ENCODE peak calls at places on chromosome 19, in nine cellular contexts. E is K562, P is GM23338, Q is breast epithelium, Y is stomach, O is spleen, W is endothelial cell of umbilical vein, J is HCT116, K is H1. D is an unnamed sample.

GRCh38 chr19:41930926-41931592 is 2.8 kb upstream of the ERFL start:
- DNase-seq in E (no peak), P (peak; percentile 87), Q (no peak), Y (no peak), O (no peak), W (no peak), J (no peak), K (peak; percentile 58), D (no peak)

GRCh38 chr19:17957149-17957849 is 9.6 kb upstream of the KCNN1 start:
- DNase-seq in E (no peak), P (no peak), Q (no peak), Y (no peak), O (no peak), W (no peak), J (no peak), K (no peak), D (no peak)

GRCh38 chr19:8253678-8254077 is 44.5 kb downstream of the CERS4 start:
- DNase-seq in E (no peak), P (no peak), Q (no peak), Y (no peak), O (no peak), W (no peak), J (no peak), K (no peak), D (no peak)

GRCh38 chr19:55173717-55174409 is 6.2 kb downstream of the SYT5 start:
- DNase-seq in E (peak; percentile 94), P (peak; percentile 93), Q (no peak), Y (peak; percentile 43), O (peak; percentile 81), W (no peak), J (peak; percentile 75), K (no peak), D (peak; percentile 61)

GRCh38 chr19:55209430-55210119 is at the start of gene PTPRH:
- DNase-seq in E (peak; percentile 12), P (no peak), Q (no peak), Y (peak; percentile 72), O (no peak), W (no peak), J (no peak), K (no peak), D (peak; percentile 83)

GRCh38 chr19:10104665-10105221 is 1.4 kb upstream of the PPAN start:
- DNase-seq in E (peak; percentile 66), P (no peak), Q (no peak), Y (no peak), O (peak; percentile 87), W (no peak), J (no peak), K (no peak), D (peak; percentile 58)

GRCh38 chr19:28990522-28990921 is 222.4 kb downstream of the UQCRFS1 start:
- DNase-seq in E (no peak), P (no peak), Q (no peak), Y (no peak), O (no peak), W (no peak), J (no peak), K (no peak), D (no peak)

GRCh38 chr19:18257503-18258470 is 16.5 kb downstream of the IQCN start:
- DNase-seq in E (no peak), P (no peak), Q (no peak), Y (no peak), O (no peak), W (no peak), J (no peak), K (no peak), D (no peak)

GRCh38 chr19:16327911-16328823 is 3.5 kb downstream of the KLF2 start:
- DNase-seq in E (no peak), P (no peak), Q (no peak), Y (peak; percentile 73), O (peak; percentile 91), W (peak; percentile 75), J (no peak), K (no peak), D (peak; percentile 75)

GRCh38 chr19:28456264-28456663 is 756.7 kb downstream of the UQCRFS1 start:
- DNase-seq in E (no peak), P (no peak), Q (no peak), Y (no peak), O (no peak), W (no peak), J (no peak), K (no peak), D (no peak)

GRCh38 chr19:52748336-52748950 is 13.6 kb upstream of the ZNF611 start:
- DNase-seq in E (no peak), P (peak; percentile 85), Q (no peak), Y (no peak), O (no peak), W (peak; percentile 42), J (no peak), K (no peak), D (no peak)

GRCh38 chr19:45826934-45827333 is 11.8 kb upstream of the RSPH6A start:
- DNase-seq in E (no peak), P (no peak), Q (no peak), Y (no peak), O (no peak), W (no peak), J (no peak), K (no peak), D (no peak)

GRCh38 chr19:45827459-45828093 is 12.5 kb upstream of the RSPH6A start:
- DNase-seq in E (no peak), P (peak; percentile 36), Q (no peak), Y (no peak), O (no peak), W (no peak), J (no peak), K (no peak), D (no peak)

GRCh38 chr19:45825917-45826893 is 11.1 kb upstream of the RSPH6A start:
- DNase-seq in E (no peak), P (no peak), Q (no peak), Y (no peak), O (no peak), W (no peak), J (no peak), K (no peak), D (no peak)

GRCh38 chr19:45828523-45828922 is 13.4 kb upstream of the RSPH6A start:
- DNase-seq in E (no peak), P (no peak), Q (no peak), Y (no peak), O (no peak), W (no peak), J (no peak), K (no peak), D (no peak)

GRCh38 chr19:45828945-45829344 is 13.8 kb upstream of the RSPH6A start:
- DNase-seq in E (no peak), P (no peak), Q (no peak), Y (no peak), O (no peak), W (no peak), J (no peak), K (no peak), D (no peak)
- TF ChIP-seq POLR2AphosphoS5 in E (no peak), P (no peak), Q (no peak), Y (no peak), O (peak; percentile 61), W (no peak), J (no peak), K (no peak), D (no peak)

GRCh38 chr19:6590458-6591319 is at the start of gene CD70:
- DNase-seq in E (no peak), P (peak; percentile 85), Q (no peak), Y (no peak), O (peak; percentile 86), W (no peak), J (no peak), K (no peak), D (peak; percentile 29)
- TF ChIP-seq POLR2AphosphoS5 in E (no peak), P (no peak), Q (no peak), Y (no peak), O (peak; percentile 54), W (no peak), J (no peak), K (no peak), D (no peak)

GRCh38 chr19:30014770-30015169 is 72.7 kb downstream of the URI1 start:
- DNase-seq in E (no peak), P (no peak), Q (no peak), Y (no peak), O (no peak), W (no peak), J (no peak), K (no peak), D (no peak)

GRCh38 chr19:30008169-30008568 is 66.1 kb downstream of the URI1 start:
- DNase-seq in E (no peak), P (no peak), Q (no peak), Y (no peak), O (no peak), W (no peak), J (no peak), K (no peak), D (no peak)

GRCh38 chr19:30009013-30009412 is 67.0 kb downstream of the URI1 start:
- DNase-seq in E (no peak), P (no peak), Q (no peak), Y (no peak), O (no peak), W (no peak), J (no peak), K (no peak), D (no peak)

GRCh38 chr19:30006206-30006605 is 64.2 kb downstream of the URI1 start:
- DNase-seq in E (no peak), P (no peak), Q (no peak), Y (no peak), O (no peak), W (no peak), J (no peak), K (no peak), D (no peak)

DNA sequence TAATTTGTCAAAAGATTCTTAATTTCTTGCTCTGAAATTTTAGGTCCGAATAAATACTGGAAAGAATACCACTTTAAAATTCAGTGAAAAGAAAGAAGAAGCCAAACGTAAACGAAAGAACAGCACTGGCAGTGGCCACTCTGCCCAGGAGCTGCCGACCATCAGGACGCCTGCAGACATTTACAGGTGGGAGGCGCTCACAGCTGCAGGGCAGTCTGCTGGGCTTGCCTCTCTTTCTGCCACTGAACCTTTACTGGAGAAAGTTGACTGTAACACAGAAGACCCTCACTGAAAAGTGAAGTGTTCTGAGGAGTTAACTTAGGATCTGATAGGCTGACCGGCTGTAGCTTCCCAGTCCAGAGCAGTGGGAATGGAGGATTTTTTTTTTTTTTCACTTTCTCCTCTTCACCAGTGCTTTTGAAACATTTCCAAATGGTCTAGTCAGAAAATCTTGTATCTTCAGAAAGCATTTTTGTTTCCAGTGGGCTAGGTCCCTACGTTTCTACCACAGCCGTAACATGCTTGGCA is 69.1 kb downstream of the URI1 start:
- DNase-seq in E (no peak), P (peak; percentile 59), Q (no peak), Y (no peak), O (no peak), W (no peak), J (no peak), K (no peak), D (no peak)
- TF ChIP-seq POLR2AphosphoS5 in E (no peak), P (no peak), Q (no peak), Y (no peak), O (no peak), W (no peak), J (no peak), K (no peak), D (no peak)

DNA sequence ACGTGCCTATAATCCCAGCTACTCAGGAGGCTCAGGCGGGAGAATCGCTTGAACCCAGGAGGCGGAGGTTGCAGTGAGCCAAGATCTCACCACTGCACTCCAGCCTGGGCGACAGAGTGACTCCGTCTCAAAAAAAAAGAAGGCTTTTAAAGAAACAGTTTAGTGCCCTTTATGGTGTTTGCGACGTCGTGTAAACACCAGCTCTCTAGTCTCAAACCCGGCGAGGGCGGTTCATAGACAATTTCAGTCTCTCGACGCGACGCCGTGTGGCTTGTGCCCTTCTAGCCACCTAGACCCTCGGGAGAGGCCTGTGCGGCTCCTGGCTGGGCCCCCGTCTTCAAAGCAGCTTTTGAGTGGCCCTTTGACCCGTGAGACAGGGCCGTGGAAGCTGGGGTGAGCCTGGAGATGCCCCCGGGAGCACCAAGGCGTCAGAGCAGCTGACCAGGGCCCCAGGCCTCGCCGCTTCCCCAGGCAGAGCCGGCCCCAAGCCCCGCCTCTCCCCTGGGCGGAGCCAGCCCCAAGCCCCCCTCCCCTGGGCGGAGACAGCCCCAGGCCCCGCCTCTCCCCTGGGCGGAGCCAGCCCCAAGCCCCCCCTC is 5.0 kb upstream of the MADCAM1 start:
- DNase-seq in E (peak; percentile 79), P (peak; percentile 48), Q (no peak), Y (no peak), O (peak; percentile 80), W (no peak), J (no peak), K (no peak), D (no peak)
- TF ChIP-seq POLR2AphosphoS5 in E (no peak), P (no peak), Q (no peak), Y (no peak), O (no peak), W (no peak), J (no peak), K (no peak), D (no peak)

D was measured in transverse colon.